ENCODE peak calls at places on chromosome 12, in eight cellular contexts. One of them, this sample, is unnamed.

GRCh38 chr12:94134226-94134795 is 14.1 kb upstream of the PLXNC1 start:
- DNase-seq in ovary: no peak
- DNase-seq in astrocyte of the spinal cord: peak
- DNase-seq in GM23338: peak
- DNase-seq in colonic mucosa: no peak
- DNase-seq in stomach: no peak
- DNase-seq in choroid plexus epithelial cell: peak
- DNase-seq in cardiac fibroblast: peak
- DNase-seq in this sample: peak

GRCh38 chr12:26097046-26097878 is 27.6 kb downstream of the BHLHE41 start:
- DNase-seq in ovary: peak
- DNase-seq in astrocyte of the spinal cord: peak
- DNase-seq in GM23338: peak
- DNase-seq in colonic mucosa: peak
- DNase-seq in stomach: peak
- DNase-seq in choroid plexus epithelial cell: peak
- DNase-seq in cardiac fibroblast: peak
- DNase-seq in this sample: peak

GRCh38 chr12:31119531-31120211 is 46.0 kb downstream of the DDX11 start:
- DNase-seq in ovary: no peak
- DNase-seq in astrocyte of the spinal cord: no peak
- DNase-seq in GM23338: no peak
- DNase-seq in colonic mucosa: no peak
- DNase-seq in stomach: no peak
- DNase-seq in choroid plexus epithelial cell: no peak
- DNase-seq in cardiac fibroblast: no peak
- DNase-seq in this sample: no peak

GRCh38 chr12:4112290-4112689 is 161.3 kb upstream of the CCND2 start:
- DNase-seq in ovary: no peak
- DNase-seq in astrocyte of the spinal cord: no peak
- DNase-seq in GM23338: no peak
- DNase-seq in colonic mucosa: no peak
- DNase-seq in stomach: no peak
- DNase-seq in choroid plexus epithelial cell: no peak
- DNase-seq in cardiac fibroblast: no peak
- DNase-seq in this sample: no peak

GRCh38 chr12:117472983-117473382 is 111.6 kb upstream of the NOS1 start:
- DNase-seq in ovary: no peak
- DNase-seq in astrocyte of the spinal cord: no peak
- DNase-seq in GM23338: peak
- DNase-seq in colonic mucosa: peak
- DNase-seq in stomach: no peak
- DNase-seq in choroid plexus epithelial cell: no peak
- DNase-seq in cardiac fibroblast: no peak
- DNase-seq in this sample: no peak

GRCh38 chr12:98896938-98897337 is 251.8 kb downstream of the APAF1 start:
- DNase-seq in ovary: no peak
- DNase-seq in astrocyte of the spinal cord: peak
- DNase-seq in GM23338: peak
- DNase-seq in colonic mucosa: no peak
- DNase-seq in stomach: no peak
- DNase-seq in choroid plexus epithelial cell: peak
- DNase-seq in cardiac fibroblast: no peak
- DNase-seq in this sample: no peak

GRCh38 chr12:14841761-14842160 is 1.6 kb downstream of the ART4 start:
- DNase-seq in ovary: no peak
- DNase-seq in astrocyte of the spinal cord: peak
- DNase-seq in GM23338: peak
- DNase-seq in colonic mucosa: no peak
- DNase-seq in stomach: no peak
- DNase-seq in choroid plexus epithelial cell: peak
- DNase-seq in cardiac fibroblast: peak
- DNase-seq in this sample: no peak

GRCh38 chr12:4849024-4849594 is 60.6 kb upstream of the KCNA1 start:
- DNase-seq in ovary: no peak
- DNase-seq in astrocyte of the spinal cord: peak
- DNase-seq in GM23338: peak
- DNase-seq in colonic mucosa: no peak
- DNase-seq in stomach: no peak
- DNase-seq in choroid plexus epithelial cell: peak
- DNase-seq in cardiac fibroblast: peak
- DNase-seq in this sample: no peak

GRCh38 chr12:107091381-107091780 is 2.0 kb downstream of the CRY1 start:
- DNase-seq in ovary: no peak
- DNase-seq in astrocyte of the spinal cord: peak
- DNase-seq in GM23338: no peak
- DNase-seq in colonic mucosa: no peak
- DNase-seq in stomach: no peak
- DNase-seq in choroid plexus epithelial cell: peak
- DNase-seq in cardiac fibroblast: peak
- DNase-seq in this sample: no peak

GRCh38 chr12:131049569-131050339 is 96.0 kb downstream of the ADGRD1 start:
- DNase-seq in ovary: no peak
- DNase-seq in astrocyte of the spinal cord: no peak
- DNase-seq in GM23338: no peak
- DNase-seq in colonic mucosa: no peak
- DNase-seq in stomach: no peak
- DNase-seq in choroid plexus epithelial cell: no peak
- DNase-seq in cardiac fibroblast: no peak
- DNase-seq in this sample: no peak

GRCh38 chr12:75722714-75723200 is 211.3 kb upstream of the KRR1 start:
- DNase-seq in ovary: no peak
- DNase-seq in astrocyte of the spinal cord: peak
- DNase-seq in GM23338: no peak
- DNase-seq in colonic mucosa: peak
- DNase-seq in stomach: no peak
- DNase-seq in choroid plexus epithelial cell: peak
- DNase-seq in cardiac fibroblast: peak
- DNase-seq in this sample: peak

GRCh38 chr12:6370576-6370935 is 4.8 kb downstream of the SCNN1A start:
- DNase-seq in ovary: no peak
- DNase-seq in astrocyte of the spinal cord: no peak
- DNase-seq in GM23338: no peak
- DNase-seq in colonic mucosa: no peak
- DNase-seq in stomach: no peak
- DNase-seq in choroid plexus epithelial cell: peak
- DNase-seq in cardiac fibroblast: no peak
- DNase-seq in this sample: no peak
- H3K4me3 ChIP-seq in ovary: no peak
- H3K4me3 ChIP-seq in astrocyte of the spinal cord: no peak
- H3K4me3 ChIP-seq in GM23338: peak
- H3K4me3 ChIP-seq in colonic mucosa: peak
- H3K4me3 ChIP-seq in stomach: peak
- H3K4me3 ChIP-seq in choroid plexus epithelial cell: no peak
- H3K4me3 ChIP-seq in cardiac fibroblast: no peak
- H3K4me3 ChIP-seq in this sample: peak

GRCh38 chr12:44703311-44703910 is 172.7 kb downstream of the NELL2 start:
- DNase-seq in ovary: no peak
- DNase-seq in astrocyte of the spinal cord: no peak
- DNase-seq in GM23338: no peak
- DNase-seq in colonic mucosa: no peak
- DNase-seq in stomach: no peak
- DNase-seq in choroid plexus epithelial cell: no peak
- DNase-seq in cardiac fibroblast: no peak
- DNase-seq in this sample: no peak
- TF ChIP-seq CTCF in ovary: no peak
- TF ChIP-seq CTCF in astrocyte of the spinal cord: no peak
- TF ChIP-seq CTCF in GM23338: no peak
- TF ChIP-seq CTCF in colonic mucosa: no peak
- TF ChIP-seq CTCF in stomach: no peak
- TF ChIP-seq CTCF in choroid plexus epithelial cell: no peak
- TF ChIP-seq CTCF in cardiac fibroblast: no peak
- TF ChIP-seq CTCF in this sample: no peak

GRCh38 chr12:48003226-48004038 is 844 bp downstream of the COL2A1 start:
- DNase-seq in ovary: no peak
- DNase-seq in astrocyte of the spinal cord: peak
- DNase-seq in GM23338: peak
- DNase-seq in colonic mucosa: no peak
- DNase-seq in stomach: no peak
- DNase-seq in choroid plexus epithelial cell: no peak
- DNase-seq in cardiac fibroblast: no peak
- DNase-seq in this sample: no peak
- H3K4me3 ChIP-seq in ovary: peak
- H3K4me3 ChIP-seq in astrocyte of the spinal cord: no peak
- H3K4me3 ChIP-seq in GM23338: peak
- H3K4me3 ChIP-seq in colonic mucosa: peak
- H3K4me3 ChIP-seq in stomach: peak
- H3K4me3 ChIP-seq in choroid plexus epithelial cell: no peak
- H3K4me3 ChIP-seq in cardiac fibroblast: no peak
- H3K4me3 ChIP-seq in this sample: no peak

DNA sequence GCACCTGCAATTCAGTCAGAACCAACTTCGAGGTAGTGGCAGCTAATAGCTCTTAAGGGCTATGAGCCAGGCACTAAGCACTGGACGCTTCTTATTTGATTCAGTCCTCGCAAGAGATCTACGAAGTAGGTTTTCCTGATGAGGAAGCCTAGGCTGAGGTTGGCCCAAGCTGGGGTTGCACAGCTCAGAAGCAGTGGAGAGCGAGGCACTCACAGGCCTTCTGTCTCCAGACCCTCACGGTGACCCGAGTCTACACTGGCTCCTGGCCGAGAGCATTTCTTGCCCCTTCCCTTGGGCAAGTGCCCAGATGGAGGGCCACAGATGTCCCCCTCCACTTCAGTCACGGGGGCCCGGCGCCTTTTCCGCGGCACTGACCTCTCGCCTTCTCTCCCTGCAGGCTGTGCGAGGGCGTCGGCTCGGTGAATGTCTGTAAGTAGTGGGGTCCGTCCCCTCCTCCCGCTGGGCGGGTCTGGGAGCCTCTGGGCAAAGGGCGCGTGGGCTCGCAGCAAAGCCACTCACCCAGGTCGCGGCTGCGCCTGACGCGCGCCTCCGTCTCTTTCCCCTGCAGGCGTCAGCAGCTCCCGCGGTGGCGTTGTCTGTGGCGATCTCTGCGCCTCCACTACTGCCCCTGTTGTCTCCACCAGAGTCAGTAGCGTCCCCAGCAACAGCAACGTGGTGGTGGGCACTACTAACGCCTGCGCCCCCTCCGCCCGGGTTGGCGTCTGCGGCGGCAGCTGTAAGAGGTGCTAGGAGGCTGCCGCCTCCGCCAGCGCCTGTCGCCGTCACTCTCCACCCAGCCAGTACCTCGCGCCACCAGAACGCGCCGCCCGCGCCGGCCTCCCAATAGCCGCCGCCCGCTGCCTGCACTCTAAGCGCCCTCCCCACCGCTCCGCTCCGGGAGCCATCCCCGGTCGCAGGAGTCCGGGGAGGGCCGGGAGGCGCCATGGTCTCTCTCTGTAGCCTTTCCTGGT is 13.1 kb downstream of the KRT83 start:
- DNase-seq in ovary: no peak
- DNase-seq in astrocyte of the spinal cord: peak
- DNase-seq in GM23338: peak
- DNase-seq in colonic mucosa: peak
- DNase-seq in stomach: peak
- DNase-seq in choroid plexus epithelial cell: peak
- DNase-seq in cardiac fibroblast: peak
- DNase-seq in this sample: no peak
- TF ChIP-seq CTCF in ovary: no peak
- TF ChIP-seq CTCF in astrocyte of the spinal cord: no peak
- TF ChIP-seq CTCF in GM23338: no peak
- TF ChIP-seq CTCF in colonic mucosa: peak
- TF ChIP-seq CTCF in stomach: peak
- TF ChIP-seq CTCF in choroid plexus epithelial cell: no peak
- TF ChIP-seq CTCF in cardiac fibroblast: no peak
- TF ChIP-seq CTCF in this sample: no peak

GRCh38 chr12:39413836-39414771 is 28.8 kb downstream of the KIF21A start:
- DNase-seq in ovary: no peak
- DNase-seq in astrocyte of the spinal cord: no peak
- DNase-seq in GM23338: no peak
- DNase-seq in colonic mucosa: no peak
- DNase-seq in stomach: no peak
- DNase-seq in choroid plexus epithelial cell: no peak
- DNase-seq in cardiac fibroblast: no peak
- DNase-seq in this sample: no peak
- H3K4me3 ChIP-seq in ovary: no peak
- H3K4me3 ChIP-seq in astrocyte of the spinal cord: no peak
- H3K4me3 ChIP-seq in GM23338: no peak
- H3K4me3 ChIP-seq in colonic mucosa: no peak
- H3K4me3 ChIP-seq in stomach: no peak
- H3K4me3 ChIP-seq in choroid plexus epithelial cell: no peak
- H3K4me3 ChIP-seq in cardiac fibroblast: no peak
- H3K4me3 ChIP-seq in this sample: no peak

GRCh38 chr12:113808095-113808951 is 157.8 kb downstream of the RBM19 start:
- DNase-seq in ovary: no peak
- DNase-seq in astrocyte of the spinal cord: no peak
- DNase-seq in GM23338: no peak
- DNase-seq in colonic mucosa: no peak
- DNase-seq in stomach: no peak
- DNase-seq in choroid plexus epithelial cell: no peak
- DNase-seq in cardiac fibroblast: no peak
- DNase-seq in this sample: no peak

GRCh38 chr12:113802966-113803828 is 162.9 kb downstream of the RBM19 start:
- DNase-seq in ovary: no peak
- DNase-seq in astrocyte of the spinal cord: no peak
- DNase-seq in GM23338: no peak
- DNase-seq in colonic mucosa: no peak
- DNase-seq in stomach: no peak
- DNase-seq in choroid plexus epithelial cell: no peak
- DNase-seq in cardiac fibroblast: no peak
- DNase-seq in this sample: no peak

GRCh38 chr12:113805201-113805600 is 160.9 kb downstream of the RBM19 start:
- DNase-seq in ovary: no peak
- DNase-seq in astrocyte of the spinal cord: no peak
- DNase-seq in GM23338: no peak
- DNase-seq in colonic mucosa: no peak
- DNase-seq in stomach: no peak
- DNase-seq in choroid plexus epithelial cell: no peak
- DNase-seq in cardiac fibroblast: no peak
- DNase-seq in this sample: no peak

GRCh38 chr12:113803829-113804140 is 162.3 kb downstream of the RBM19 start:
- DNase-seq in ovary: no peak
- DNase-seq in astrocyte of the spinal cord: no peak
- DNase-seq in GM23338: no peak
- DNase-seq in colonic mucosa: no peak
- DNase-seq in stomach: no peak
- DNase-seq in choroid plexus epithelial cell: no peak
- DNase-seq in cardiac fibroblast: no peak
- DNase-seq in this sample: no peak

DNA sequence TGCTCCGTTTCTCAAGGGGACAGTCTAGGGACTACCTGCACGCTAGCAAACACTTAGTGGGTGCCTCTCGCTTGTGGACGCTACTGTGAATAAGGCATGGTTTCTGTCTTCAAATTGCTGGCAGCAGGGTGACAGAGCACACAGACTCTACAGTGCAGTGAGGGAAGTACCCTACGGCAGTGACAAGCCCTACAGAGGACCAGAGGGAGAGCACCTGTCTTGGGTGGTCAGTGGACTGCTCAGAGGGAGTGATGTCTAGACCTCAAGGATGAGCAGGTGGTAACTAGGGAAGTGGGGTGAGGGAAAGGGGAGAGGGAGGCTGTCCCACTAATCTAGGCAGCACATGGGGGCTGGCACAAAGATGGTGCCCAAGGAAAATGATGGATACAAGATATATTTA is 160.5 kb downstream of the RBM19 start:
- DNase-seq in ovary: no peak
- DNase-seq in astrocyte of the spinal cord: no peak
- DNase-seq in GM23338: no peak
- DNase-seq in colonic mucosa: no peak
- DNase-seq in stomach: no peak
- DNase-seq in choroid plexus epithelial cell: no peak
- DNase-seq in cardiac fibroblast: no peak
- DNase-seq in this sample: no peak
- TF ChIP-seq CTCF in ovary: no peak
- TF ChIP-seq CTCF in astrocyte of the spinal cord: no peak
- TF ChIP-seq CTCF in GM23338: no peak
- TF ChIP-seq CTCF in colonic mucosa: no peak
- TF ChIP-seq CTCF in stomach: no peak
- TF ChIP-seq CTCF in choroid plexus epithelial cell: no peak
- TF ChIP-seq CTCF in cardiac fibroblast: no peak
- TF ChIP-seq CTCF in this sample: no peak

This sample was measured in LNCaP clone FGC.